ENCODE peak calls at places on chromosomes 12 and 14, in six cellular contexts. U is lower lobe of right lung, A is left ventricle myocardium inferior, H is BE2C, L is WERI-Rb-1, G is fibroblast of lung. D is an unnamed sample.

GRCh38 chr12:119343130-119343529 is 8.6 kb downstream of the CCDC60 start:
- DNase-seq in U (no peak), H (no peak), L (no peak), G (no peak), A (no peak), D (no peak)

GRCh38 chr12:116366456-116366776 is 88.9 kb upstream of the MED13L start:
- DNase-seq in H (peak), A (no peak), U (peak), G (no peak), L (no peak), D (no peak)

GRCh38 chr14:72880820-72881219 is 13.1 kb downstream of the DPF3 start:
- DNase-seq in A (no peak), U (no peak), H (no peak), L (no peak), G (no peak), D (no peak)

GRCh38 chr14:101591121-101591520 is 29.8 kb downstream of the DIO3 start:
- DNase-seq in L (no peak), G (no peak), H (no peak), A (no peak), U (no peak), D (no peak)

GRCh38 chr12:1838994-1839365 is 18.6 kb downstream of the LRTM2 start:
- DNase-seq in G (no peak), L (no peak), U (peak), A (no peak), H (no peak), D (no peak)

GRCh38 chr12:52221912-52222457 is 11.1 kb upstream of the KRT7 start:
- DNase-seq in L (peak), A (peak), G (no peak), H (peak), U (no peak), D (peak)

GRCh38 chr14:68787235-68787727 is 5.6 kb downstream of the ZFP36L1 start:
- DNase-seq in G (peak), U (no peak), A (no peak), H (no peak), L (peak), D (no peak)

GRCh38 chr12:76664731-76665130 is 99.2 kb upstream of the ZDHHC17 start:
- DNase-seq in A (no peak), U (no peak), L (no peak), G (no peak), H (no peak), D (no peak)

GRCh38 chr12:41277019-41277770 is 89.1 kb downstream of the PDZRN4 start:
- DNase-seq in L (peak), G (peak), A (no peak), U (no peak), H (peak), D (peak)

GRCh38 chr14:35403085-35403396 is 1.5 kb downstream of the NFKBIA start:
- DNase-seq in H (no peak), L (no peak), U (peak), A (peak), G (no peak), D (no peak)

GRCh38 chr12:44223736-44224135 is 387.9 kb downstream of the TMEM117 start:
- DNase-seq in L (no peak), G (no peak), U (no peak), A (no peak), H (no peak), D (no peak)

GRCh38 chr14:39060818-39061437 is 42.1 kb downstream of the SEC23A start:
- DNase-seq in H (no peak), U (no peak), A (no peak), L (no peak), G (no peak), D (no peak)

GRCh38 chr14:98189077-98189476 is 1082.9 kb downstream of the BCL11B start:
- DNase-seq in U (no peak), L (no peak), G (no peak), A (no peak), H (no peak), D (no peak)

GRCh38 chr14:53124778-53125177 is 28.3 kb downstream of the DDHD1 start:
- DNase-seq in A (no peak), H (no peak), L (peak), U (no peak), G (no peak), D (no peak)

GRCh38 chr14:104559043-104559768 is 20.4 kb upstream of the C14orf180 start:
- DNase-seq in A (peak), L (peak), U (peak), H (peak), G (no peak), D (no peak)

GRCh38 chr12:121803861-121804416 is at the start of gene SETD1B:
- DNase-seq in U (peak), L (peak), A (peak), G (peak), H (peak), D (peak)

GRCh38 chr14:60786905-60787304 is 52.3 kb downstream of the MNAT1 start:
- DNase-seq in H (no peak), A (no peak), G (no peak), L (no peak), U (no peak), D (no peak)

GRCh38 chr12:52130695-52131094 is 51.2 kb downstream of the SMIM41 start:
- DNase-seq in G (no peak), U (no peak), L (no peak), A (peak), H (no peak), D (no peak)

GRCh38 chr12:29546000-29546399 is 48.5 kb upstream of the OVCH1 start:
- DNase-seq in U (no peak), A (no peak), L (no peak), H (no peak), G (no peak), D (no peak)

GRCh38 chr14:56902413-56902812 is 92.1 kb upstream of the OTX2 start:
- DNase-seq in H (no peak), U (no peak), L (no peak), G (no peak), A (no peak), D (no peak)

GRCh38 chr12:62802981-62803380 is 132.0 kb downstream of the PPM1H start:
- DNase-seq in G (peak), H (no peak), L (peak), A (no peak), U (no peak), D (peak)

GRCh38 chr14:45709541-45709940 is 456.5 kb upstream of the MIS18BP1 start:
- DNase-seq in U (no peak), A (no peak), L (no peak), G (no peak), H (no peak), D (no peak)

GRCh38 chr14:76887196-76887595 is 61.0 kb downstream of the LRRC74A start:
- DNase-seq in U (no peak), H (no peak), A (no peak), L (no peak), G (peak), D (peak)

GRCh38 chr14:65229431-65230286 is 127.3 kb upstream of the MAX start:
- DNase-seq in L (no peak), H (peak), G (peak), U (peak), A (peak), D (peak)

GRCh38 chr12:103373088-103373523 is 122.7 kb downstream of the C12orf42 start:
- DNase-seq in H (no peak), L (no peak), U (peak), A (no peak), G (no peak), D (no peak)

GRCh38 chr14:98069712-98070133 is 1202.3 kb downstream of the BCL11B start:
- DNase-seq in U (no peak), G (no peak), A (no peak), L (no peak), H (no peak), D (peak)

GRCh38 chr14:33738029-33738428 is 212.8 kb downstream of the EGLN3 start:
- DNase-seq in H (no peak), L (no peak), G (no peak), U (no peak), A (no peak), D (no peak)

GRCh38 chr14:95346266-95346665 is 26.6 kb upstream of the CLMN start:
- DNase-seq in H (no peak), U (no peak), A (no peak), L (no peak), G (no peak), D (no peak)

GRCh38 chr12:130764073-130764472 is 48.0 kb upstream of the RIMBP2 start:
- DNase-seq in A (no peak), L (no peak), U (no peak), H (no peak), G (peak), D (peak)

GRCh38 chr12:70638639-70639349 is 1.6 kb upstream of the PTPRB start:
- DNase-seq in G (no peak), U (no peak), L (no peak), H (no peak), A (no peak), D (no peak)

GRCh38 chr14:51653096-51653814 is 1.5 kb downstream of the FRMD6 start:
- DNase-seq in H (no peak), G (peak), L (no peak), U (no peak), A (no peak), D (peak)

GRCh38 chr14:25132734-25133422 is 82.9 kb upstream of the STXBP6 start:
- DNase-seq in L (peak), A (peak), G (peak), H (peak), U (peak), D (peak)

GRCh38 chr14:103121846-103122577 is 1.2 kb upstream of the TNFAIP2 start:
- DNase-seq in L (peak), A (peak), H (peak), U (peak), G (peak), D (no peak)

GRCh38 chr14:75440733-75441474 is 13.1 kb downstream of the JDP2 start:
- DNase-seq in L (no peak), U (peak), G (peak), A (peak), H (no peak), D (peak)

GRCh38 chr12:11830298-11830937 is 180.9 kb downstream of the ETV6 start:
- DNase-seq in U (no peak), G (no peak), A (no peak), H (no peak), L (no peak), D (no peak)

GRCh38 chr12:31322651-31323248 is 3.2 kb downstream of the SINHCAF start:
- DNase-seq in A (no peak), H (no peak), G (peak), U (no peak), L (no peak), D (no peak)

GRCh38 chr12:73240110-73240509 is 967.9 kb downstream of the TRHDE start:
- DNase-seq in A (no peak), G (no peak), U (no peak), H (no peak), L (no peak), D (no peak)

GRCh38 chr14:79161576-79161975 is 991.4 kb downstream of the NRXN3 start:
- DNase-seq in H (no peak), U (no peak), G (peak), L (no peak), A (no peak), D (no peak)

GRCh38 chr12:57832966-57833365 is 13.6 kb downstream of the CTDSP2 start:
- DNase-seq in A (no peak), H (no peak), G (no peak), U (no peak), L (peak), D (no peak)

GRCh38 chr12:57833672-57834071 is 12.9 kb downstream of the CTDSP2 start:
- DNase-seq in G (no peak), A (no peak), H (no peak), L (no peak), U (no peak), D (no peak)

GRCh38 chr12:57835366-57836288 is 10.9 kb downstream of the CTDSP2 start:
- DNase-seq in L (no peak), U (no peak), G (no peak), H (no peak), A (no peak), D (no peak)

GRCh38 chr12:57836442-57837375 is 9.8 kb downstream of the CTDSP2 start:
- DNase-seq in H (no peak), L (no peak), G (peak), A (peak), U (no peak), D (peak)

DNA sequence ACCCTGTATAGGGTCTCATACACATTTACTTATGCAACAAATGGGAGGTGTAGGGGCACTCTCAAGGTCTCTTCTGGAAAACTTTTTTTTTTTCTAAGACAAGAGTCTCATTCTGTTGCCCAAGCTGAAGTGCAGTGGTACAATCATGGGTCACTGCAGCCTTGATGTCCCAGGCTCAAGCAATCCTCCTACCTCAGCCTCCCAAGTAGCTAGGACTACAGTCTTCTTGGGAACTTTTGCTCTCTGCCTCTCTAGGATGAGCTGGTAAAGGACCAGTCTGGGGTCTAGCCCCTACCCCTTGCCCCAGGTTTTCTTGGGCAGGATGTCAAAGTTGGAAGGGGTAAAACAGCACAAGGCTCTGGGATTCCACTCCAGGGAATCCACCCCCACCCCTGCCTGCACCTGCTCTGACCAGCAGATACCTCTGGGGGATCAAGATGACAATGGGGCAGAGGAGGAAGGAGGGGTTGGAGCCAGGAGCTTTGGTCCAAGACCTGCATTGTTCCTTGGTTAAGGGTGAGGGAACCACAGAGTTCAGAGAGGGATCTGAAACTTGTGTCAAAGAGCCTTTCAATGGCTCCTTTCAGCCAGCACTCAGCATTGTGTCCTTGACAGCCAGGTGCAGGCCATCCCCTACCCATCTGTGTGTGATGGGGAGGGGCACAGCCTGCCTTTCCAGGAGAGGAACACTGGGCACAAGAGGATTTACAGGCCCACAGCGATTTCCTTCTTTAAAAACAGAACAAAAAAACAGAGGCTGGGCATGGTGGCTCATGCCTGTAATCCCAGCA is 12.2 kb downstream of the CTDSP2 start:
- DNase-seq in H (no peak), L (no peak), U (no peak), A (no peak), G (no peak), D (no peak)
- TF ChIP-seq CTCF in H (no peak), L (no peak), U (no peak), A (no peak), G (no peak), D (no peak)

GRCh38 chr14:49767473-49768300 is at the start of gene KLHDC2:
- DNase-seq in A (peak), L (peak), U (peak), G (peak), H (peak), D (peak)
- TF ChIP-seq CTCF in A (peak), L (peak), U (peak), G (no peak), H (no peak), D (peak)

GRCh38 chr14:50335989-50336391 is 23.9 kb downstream of the DMAC2L start:
- DNase-seq in L (peak), H (peak), U (no peak), A (peak), G (peak), D (no peak)

GRCh38 chr14:50334211-50334610 is 22.1 kb downstream of the DMAC2L start:
- DNase-seq in G (no peak), U (no peak), L (no peak), H (no peak), A (no peak), D (no peak)

GRCh38 chr14:50336428-50336827 is 24.3 kb downstream of the DMAC2L start:
- DNase-seq in L (no peak), H (no peak), U (no peak), A (no peak), G (no peak), D (no peak)

GRCh38 chr14:50333010-50333409 is 20.9 kb downstream of the DMAC2L start:
- DNase-seq in H (no peak), A (peak), L (no peak), U (no peak), G (peak), D (peak)

DNA sequence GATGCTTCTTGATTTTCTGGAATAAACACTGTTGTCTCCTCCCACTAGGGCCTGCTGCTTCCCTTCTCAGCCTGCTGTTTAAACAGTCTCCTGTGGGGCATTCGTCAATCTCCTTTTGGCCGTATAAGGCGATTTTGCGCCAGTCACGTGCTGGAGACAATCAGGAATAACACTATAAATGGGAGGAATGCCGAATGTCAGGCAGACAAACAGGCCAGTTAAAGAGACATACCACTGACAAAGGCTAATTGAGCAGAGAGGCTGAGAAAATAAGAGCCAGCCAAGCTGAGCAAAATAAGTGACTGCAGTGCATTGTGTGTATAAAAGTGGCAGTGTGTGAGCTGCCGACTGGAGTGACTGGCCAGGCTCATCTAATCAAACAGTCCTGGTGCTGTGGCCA is 23.3 kb downstream of the DMAC2L start:
- DNase-seq in A (peak), L (peak), U (no peak), H (peak), G (peak), D (peak)
- TF ChIP-seq CTCF in A (no peak), L (no peak), U (no peak), H (peak), G (no peak), D (no peak)

GRCh38 chr14:90900712-90901111 is 84.5 kb upstream of the TTC7B start:
- DNase-seq in A (no peak), L (no peak), G (peak), H (no peak), U (no peak), D (no peak)
- TF ChIP-seq CTCF in A (peak), L (no peak), G (no peak), H (peak), U (no peak), D (peak)

DNA sequence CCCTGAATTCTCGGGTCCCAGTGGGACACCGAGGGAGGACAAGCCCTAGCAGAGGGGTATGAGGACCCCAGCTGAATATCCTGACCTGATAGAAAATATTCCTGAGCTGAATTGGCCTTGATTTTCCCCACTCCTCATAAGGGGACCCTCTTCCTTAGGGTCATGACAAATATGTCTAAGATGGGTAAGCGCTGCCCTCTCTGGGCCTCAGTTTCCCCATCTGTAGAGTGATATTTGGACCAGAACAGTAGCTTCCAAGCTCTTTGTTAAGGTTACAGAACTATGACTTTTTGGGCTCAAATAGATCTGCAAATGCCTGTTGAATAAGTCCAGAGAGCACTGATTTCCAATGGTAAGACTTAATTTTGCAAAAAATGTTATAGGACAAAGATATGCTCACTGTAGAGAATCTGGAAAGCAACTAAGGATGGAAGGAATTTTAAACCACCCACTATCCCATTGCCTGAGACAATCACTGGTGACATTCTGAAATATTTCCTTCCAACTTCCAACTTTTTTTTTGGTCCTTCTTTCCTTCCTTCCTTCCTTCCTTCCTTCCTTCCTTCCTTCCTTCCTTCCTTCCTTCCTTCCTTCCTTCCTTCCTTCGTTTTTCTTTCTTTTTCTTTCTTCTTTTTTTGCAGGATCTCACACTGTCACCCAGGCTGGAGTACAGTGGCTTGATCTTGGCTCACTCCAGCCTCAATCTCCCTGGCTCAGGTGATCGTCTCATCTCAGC is 32.0 kb downstream of the MYL2 start:
- DNase-seq in L (no peak), G (no peak), U (no peak), H (no peak), A (no peak), D (no peak)
- TF ChIP-seq CTCF in L (no peak), G (no peak), U (no peak), H (no peak), A (no peak), D (peak)

DNA sequence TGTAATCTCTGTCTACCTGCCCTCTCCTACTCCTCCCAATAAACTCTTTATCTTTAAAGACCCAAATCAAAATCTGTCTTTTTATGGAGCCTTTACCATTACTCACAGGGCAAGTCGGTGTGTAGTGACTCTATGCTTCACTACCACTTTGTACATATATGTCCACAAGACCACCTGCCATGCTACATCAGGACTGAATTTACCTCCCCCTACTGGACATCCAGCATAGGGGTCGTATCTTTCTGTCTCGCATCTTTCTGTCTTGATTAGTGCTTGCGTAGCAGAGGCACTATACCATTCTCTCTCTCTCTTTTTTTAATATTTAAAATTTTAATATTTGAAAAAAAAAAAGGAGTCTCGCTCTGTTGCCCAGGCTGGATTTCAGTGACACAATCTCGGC is 587.5 kb downstream of the SOX5 start:
- DNase-seq in H (no peak), G (no peak), A (no peak), L (no peak), U (no peak), D (no peak)
- TF ChIP-seq CTCF in H (peak), G (no peak), A (no peak), L (peak), U (no peak), D (peak)

DNA sequence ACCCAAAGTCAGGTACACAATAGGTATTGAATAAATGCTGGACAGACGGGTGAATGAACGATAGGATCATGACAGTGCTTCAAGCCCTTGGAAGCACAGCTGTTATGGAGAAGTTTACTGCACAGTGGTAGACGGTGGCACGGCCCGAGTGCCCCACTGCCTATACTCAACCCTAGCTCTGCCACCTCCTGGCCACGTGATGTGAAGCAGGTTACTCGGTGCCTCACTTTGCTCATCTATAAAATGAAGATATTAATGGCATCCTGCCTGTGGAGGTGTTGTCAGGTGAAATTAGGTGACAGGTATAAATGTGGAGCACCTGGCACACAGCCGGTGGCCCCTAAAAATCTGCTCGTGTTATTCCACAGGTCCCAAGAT is 5.8 kb downstream of the ASB2 start:
- DNase-seq in G (no peak), A (no peak), L (peak), H (no peak), U (no peak), D (no peak)
- TF ChIP-seq CTCF in G (no peak), A (peak), L (peak), H (peak), U (peak), D (peak)